ENCODE peak calls at places on chromosomes 6 and 20, in seven cellular contexts. Y, D, F, E, M, V and H are unnamed samples.

GRCh38 chr6:167856999-167857660 is 30.4 kb downstream of the AFDN start:
- DNase-seq in E (no peak), F (no peak), M (no peak), D (no peak), V (no peak), Y (no peak), H (no peak)

GRCh38 chr6:43851204-43851855 is 81.3 kb downstream of the VEGFA start:
- DNase-seq in M (no peak), E (no peak), F (no peak), D (no peak), Y (no peak), V (peak), H (no peak)

GRCh38 chr20:21338291-21338690 is 35.2 kb downstream of the XRN2 start:
- DNase-seq in M (no peak), Y (no peak), F (no peak), V (no peak), D (no peak), E (no peak), H (no peak)

GRCh38 chr20:19918965-19919329 is 98.2 kb upstream of the NAA20 start:
- DNase-seq in Y (no peak), D (no peak), V (no peak), F (no peak), E (no peak), M (no peak), H (no peak)

GRCh38 chr20:36472656-36473071 is 68.7 kb upstream of the MYL9 start:
- DNase-seq in V (no peak), M (peak), D (peak), Y (peak), F (peak), E (no peak), H (no peak)

GRCh38 chr6:129359811-129360787 is 349.9 kb downstream of the ARHGAP18 start:
- DNase-seq in V (peak), D (no peak), M (no peak), F (no peak), E (no peak), Y (no peak), H (no peak)

GRCh38 chr6:40809627-40810026 is 222.5 kb upstream of the LRFN2 start:
- DNase-seq in Y (no peak), E (no peak), V (no peak), M (no peak), D (no peak), F (no peak), H (no peak)

GRCh38 chr20:38217791-38218565 is 42.6 kb downstream of the KIAA1755 start:
- DNase-seq in E (no peak), Y (no peak), M (no peak), V (peak), D (peak), F (no peak), H (no peak)

GRCh38 chr6:113172531-113172966 is 684.6 kb upstream of the MARCKS start:
- DNase-seq in F (no peak), V (no peak), M (no peak), E (peak), D (no peak), Y (peak), H (no peak)

GRCh38 chr6:119308048-119308570 is 41.5 kb downstream of the MAN1A1 start:
- DNase-seq in M (no peak), D (no peak), E (no peak), V (peak), Y (no peak), F (no peak), H (no peak)

GRCh38 chr6:42813906-42814444 is 32.1 kb downstream of the BICRAL start:
- DNase-seq in M (no peak), V (no peak), E (no peak), Y (no peak), D (no peak), F (no peak), H (no peak)

GRCh38 chr6:9540534-9541126 is 874.2 kb downstream of the TFAP2A start:
- DNase-seq in Y (peak), V (no peak), E (no peak), F (no peak), D (no peak), M (no peak), H (no peak)

GRCh38 chr6:142854589-142855488 is 90.1 kb downstream of the HIVEP2 start:
- DNase-seq in Y (no peak), M (no peak), E (no peak), D (no peak), V (no peak), F (no peak), H (no peak)

GRCh38 chr6:99662616-99663015 is 56.0 kb downstream of the PRDM13 start:
- DNase-seq in Y (no peak), F (no peak), V (no peak), D (no peak), M (no peak), E (no peak), H (no peak)

GRCh38 chr20:13029687-13030510 is 21.1 kb downstream of the SPTLC3 start:
- DNase-seq in D (no peak), F (no peak), V (peak), Y (no peak), E (no peak), M (no peak), H (no peak)

GRCh38 chr20:445514-446336 is 16.6 kb downstream of the TBC1D20 start:
- DNase-seq in F (no peak), M (no peak), D (no peak), E (no peak), V (no peak), Y (peak), H (no peak)

GRCh38 chr20:56736285-56736857 is 107.3 kb downstream of the TFAP2C start:
- DNase-seq in F (no peak), M (no peak), Y (no peak), E (no peak), D (no peak), V (no peak), H (no peak)

GRCh38 chr6:32148722-32149576 is 2.8 kb downstream of the PRRT1 start:
- DNase-seq in D (no peak), M (peak), E (peak), Y (no peak), V (no peak), F (peak), H (peak)

GRCh38 chr6:15366879-15367278 is 121.0 kb downstream of the JARID2 start:
- DNase-seq in F (no peak), Y (no peak), V (no peak), E (no peak), D (no peak), M (no peak), H (no peak)

GRCh38 chr6:41696788-41697187 is 38.6 kb downstream of the TFEB start:
- DNase-seq in D (no peak), Y (no peak), F (no peak), M (no peak), V (no peak), E (no peak), H (no peak)

GRCh38 chr6:5215181-5215580 is 45.6 kb downstream of the LYRM4 start:
- DNase-seq in F (no peak), M (no peak), D (no peak), Y (no peak), V (no peak), E (no peak), H (no peak)

GRCh38 chr6:155493694-155494143 is 38.1 kb upstream of the NOX3 start:
- DNase-seq in F (peak), E (no peak), V (peak), M (no peak), Y (no peak), D (peak), H (no peak)

GRCh38 chr6:134422426-134423231 is 104.7 kb upstream of the SGK1 start:
- DNase-seq in D (no peak), Y (no peak), F (no peak), M (no peak), V (peak), E (no peak), H (no peak)

GRCh38 chr6:125853740-125854139 is 63.0 kb downstream of the NCOA7 start:
- DNase-seq in M (no peak), Y (peak), D (no peak), V (no peak), F (no peak), E (no peak), H (no peak)

GRCh38 chr6:13528777-13529343 is 41.5 kb upstream of the GFOD1 start:
- DNase-seq in M (no peak), V (no peak), E (no peak), D (no peak), F (no peak), Y (no peak), H (no peak)

GRCh38 chr6:8215631-8216030 is 113.3 kb upstream of the EEF1E1 start:
- DNase-seq in F (no peak), E (no peak), Y (no peak), V (no peak), M (no peak), D (no peak), H (no peak)

GRCh38 chr6:26205161-26205624 is 118.0 kb downstream of the HFE start:
- DNase-seq in F (peak), V (no peak), E (peak), Y (peak), D (peak), M (peak), H (peak)